ENCODE peak calls at places on chromosomes 4 and X, in six cellular contexts. One of them, this sample, is unnamed.

GRCh38 chr4:184313710-184314659 is 96.3 kb upstream of the ENPP6 start:
- DNase-seq in heart left ventricle: no peak
- DNase-seq in NT2/D1: no peak
- DNase-seq in mesendoderm: no peak
- DNase-seq in fibroblast of lung: no peak
- DNase-seq in CD8-positive, alpha-beta T cell: no peak
- DNase-seq in this sample: no peak

GRCh38 chrX:50838820-50839600 is 25.0 kb upstream of the SHROOM4 start:
- DNase-seq in heart left ventricle: no peak
- DNase-seq in NT2/D1: no peak
- DNase-seq in mesendoderm: no peak
- DNase-seq in fibroblast of lung: peak; percentile 82
- DNase-seq in CD8-positive, alpha-beta T cell: no peak
- DNase-seq in this sample: no peak

GRCh38 chr4:167606551-167606950 is 372.3 kb upstream of the SPOCK3 start:
- DNase-seq in heart left ventricle: no peak
- DNase-seq in NT2/D1: no peak
- DNase-seq in mesendoderm: no peak
- DNase-seq in fibroblast of lung: no peak
- DNase-seq in CD8-positive, alpha-beta T cell: no peak
- DNase-seq in this sample: no peak

GRCh38 chr4:180809439-180809838 is 1433.8 kb upstream of the TENM3 start:
- DNase-seq in heart left ventricle: no peak
- DNase-seq in NT2/D1: no peak
- DNase-seq in mesendoderm: no peak
- DNase-seq in fibroblast of lung: peak; percentile 85
- DNase-seq in CD8-positive, alpha-beta T cell: no peak
- DNase-seq in this sample: no peak

GRCh38 chr4:69881173-69881773 is 21.3 kb upstream of the SULT1E1 start:
- DNase-seq in heart left ventricle: no peak
- DNase-seq in NT2/D1: no peak
- DNase-seq in mesendoderm: peak; percentile 37
- DNase-seq in fibroblast of lung: peak; percentile 26
- DNase-seq in CD8-positive, alpha-beta T cell: no peak
- DNase-seq in this sample: peak; percentile 3

GRCh38 chr4:20616313-20616712 is 83.9 kb upstream of the PACRGL start:
- DNase-seq in heart left ventricle: no peak
- DNase-seq in NT2/D1: no peak
- DNase-seq in mesendoderm: no peak
- DNase-seq in fibroblast of lung: no peak
- DNase-seq in CD8-positive, alpha-beta T cell: no peak
- DNase-seq in this sample: no peak

GRCh38 chrX:39848900-39849299 is 248.9 kb downstream of the BCOR start:
- DNase-seq in heart left ventricle: no peak
- DNase-seq in NT2/D1: no peak
- DNase-seq in mesendoderm: no peak
- DNase-seq in fibroblast of lung: peak; percentile 87
- DNase-seq in CD8-positive, alpha-beta T cell: no peak
- DNase-seq in this sample: no peak

GRCh38 chr4:120921456-120922389 is 803 bp downstream of the PRDM5 start:
- DNase-seq in heart left ventricle: peak; percentile 87
- DNase-seq in NT2/D1: no peak
- DNase-seq in mesendoderm: peak; percentile 59
- DNase-seq in fibroblast of lung: peak; percentile 80
- DNase-seq in CD8-positive, alpha-beta T cell: peak; percentile 62
- DNase-seq in this sample: peak; percentile 78

GRCh38 chrX:57134702-57135101 is 2.5 kb downstream of the SPIN2A start:
- DNase-seq in heart left ventricle: no peak
- DNase-seq in NT2/D1: no peak
- DNase-seq in mesendoderm: no peak
- DNase-seq in fibroblast of lung: no peak
- DNase-seq in CD8-positive, alpha-beta T cell: no peak
- DNase-seq in this sample: no peak

GRCh38 chrX:4484266-4484665 is 770.8 kb upstream of the PRKX start:
- DNase-seq in heart left ventricle: no peak
- DNase-seq in NT2/D1: no peak
- DNase-seq in mesendoderm: peak; percentile 88
- DNase-seq in fibroblast of lung: no peak
- DNase-seq in CD8-positive, alpha-beta T cell: no peak
- DNase-seq in this sample: no peak

GRCh38 chrX:68831405-68832100 is 2.7 kb downstream of the EFNB1 start:
- DNase-seq in heart left ventricle: no peak
- DNase-seq in NT2/D1: no peak
- DNase-seq in mesendoderm: no peak
- DNase-seq in fibroblast of lung: no peak
- DNase-seq in CD8-positive, alpha-beta T cell: peak; percentile 36
- DNase-seq in this sample: no peak

GRCh38 chrX:2928127-2928582 is 984 bp downstream of the ARSD start:
- DNase-seq in heart left ventricle: peak; percentile 75
- DNase-seq in NT2/D1: peak; percentile 74
- DNase-seq in mesendoderm: peak; percentile 92
- DNase-seq in fibroblast of lung: peak; percentile 83
- DNase-seq in CD8-positive, alpha-beta T cell: no peak
- DNase-seq in this sample: peak; percentile 58

GRCh38 chr4:185112104-185112503 is 31.0 kb upstream of the SLC25A4 start:
- DNase-seq in heart left ventricle: no peak
- DNase-seq in NT2/D1: no peak
- DNase-seq in mesendoderm: peak; percentile 62
- DNase-seq in fibroblast of lung: peak; percentile 95
- DNase-seq in CD8-positive, alpha-beta T cell: no peak
- DNase-seq in this sample: no peak

GRCh38 chr4:98638661-98639060 is 19.8 kb downstream of the TSPAN5 start:
- DNase-seq in heart left ventricle: no peak
- DNase-seq in NT2/D1: no peak
- DNase-seq in mesendoderm: no peak
- DNase-seq in fibroblast of lung: peak; percentile 69
- DNase-seq in CD8-positive, alpha-beta T cell: no peak
- DNase-seq in this sample: no peak

GRCh38 chr4:105387466-105387865 is 86.4 kb downstream of the PPA2 start:
- DNase-seq in heart left ventricle: no peak
- DNase-seq in NT2/D1: no peak
- DNase-seq in mesendoderm: no peak
- DNase-seq in fibroblast of lung: no peak
- DNase-seq in CD8-positive, alpha-beta T cell: no peak
- DNase-seq in this sample: no peak

GRCh38 chr4:94486372-94486801 is 34.6 kb downstream of the PDLIM5 start:
- DNase-seq in heart left ventricle: no peak
- DNase-seq in NT2/D1: no peak
- DNase-seq in mesendoderm: no peak
- DNase-seq in fibroblast of lung: peak; percentile 81
- DNase-seq in CD8-positive, alpha-beta T cell: no peak
- DNase-seq in this sample: no peak

GRCh38 chr4:76212301-76212700 is 1.3 kb downstream of the SCARB2 start:
- DNase-seq in heart left ventricle: no peak
- DNase-seq in NT2/D1: no peak
- DNase-seq in mesendoderm: no peak
- DNase-seq in fibroblast of lung: peak; percentile 38
- DNase-seq in CD8-positive, alpha-beta T cell: no peak
- DNase-seq in this sample: no peak

GRCh38 chrX:44675364-44676024 is 132.8 kb upstream of the FUNDC1 start:
- DNase-seq in heart left ventricle: no peak
- DNase-seq in NT2/D1: no peak
- DNase-seq in mesendoderm: no peak
- DNase-seq in fibroblast of lung: peak; percentile 96
- DNase-seq in CD8-positive, alpha-beta T cell: no peak
- DNase-seq in this sample: peak; percentile 26

GRCh38 chrX:68365356-68365755 is 67.9 kb downstream of the OPHN1 start:
- DNase-seq in heart left ventricle: no peak
- DNase-seq in NT2/D1: no peak
- DNase-seq in mesendoderm: no peak
- DNase-seq in fibroblast of lung: no peak
- DNase-seq in CD8-positive, alpha-beta T cell: no peak
- DNase-seq in this sample: no peak

GRCh38 chr4:15547392-15547791 is 77.7 kb downstream of the CC2D2A start:
- DNase-seq in heart left ventricle: no peak
- DNase-seq in NT2/D1: no peak
- DNase-seq in mesendoderm: no peak
- DNase-seq in fibroblast of lung: no peak
- DNase-seq in CD8-positive, alpha-beta T cell: no peak
- DNase-seq in this sample: no peak

DNA sequence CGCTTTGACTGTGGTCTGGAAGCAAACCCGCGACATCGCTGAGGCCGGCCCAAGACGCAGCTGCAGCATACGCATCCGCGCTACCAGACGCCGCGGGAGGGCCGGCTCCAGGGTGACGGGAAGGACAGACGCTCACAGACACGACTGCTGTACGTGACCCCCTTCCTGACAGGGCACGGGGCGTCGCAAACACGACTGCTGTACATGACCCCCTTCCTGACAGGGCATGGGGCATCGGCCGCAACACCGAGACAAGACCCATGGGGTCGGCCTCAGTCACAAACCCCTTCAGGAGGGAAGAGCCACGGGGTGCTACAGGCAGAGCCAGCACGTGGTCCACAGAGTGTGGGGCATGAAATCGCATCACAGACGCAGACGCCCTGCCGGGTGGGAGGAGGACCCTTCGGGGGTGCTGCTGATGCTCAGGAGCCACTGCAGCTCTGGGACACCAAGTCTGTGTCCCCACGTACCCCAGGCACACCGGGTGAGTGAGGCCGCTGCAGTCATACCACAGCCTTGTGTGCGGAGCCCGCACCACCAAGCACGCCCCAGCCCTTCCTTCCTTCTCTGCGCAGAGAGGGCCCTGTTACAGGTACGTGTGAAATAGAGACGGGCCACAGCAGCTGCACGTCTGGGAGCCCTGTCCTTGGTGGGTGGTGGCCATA is 38.7 kb upstream of the CPLX1 start:
- DNase-seq in heart left ventricle: peak; percentile 48
- DNase-seq in NT2/D1: no peak
- DNase-seq in mesendoderm: no peak
- DNase-seq in fibroblast of lung: no peak
- DNase-seq in CD8-positive, alpha-beta T cell: no peak
- DNase-seq in this sample: no peak
- H3K36me3 ChIP-seq in heart left ventricle: peaks cover 94% of the 10 kb centered on the region
- H3K36me3 ChIP-seq in NT2/D1: peaks cover 96% of the 10 kb centered on the region
- H3K36me3 ChIP-seq in mesendoderm: peaks cover 9% of the 10 kb centered on the region
- H3K36me3 ChIP-seq in fibroblast of lung: peaks cover 36% of the 10 kb centered on the region
- H3K36me3 ChIP-seq in CD8-positive, alpha-beta T cell: peaks cover 27% of the 10 kb centered on the region
- H3K36me3 ChIP-seq in this sample: peaks cover 83% of the 10 kb centered on the region

DNA sequence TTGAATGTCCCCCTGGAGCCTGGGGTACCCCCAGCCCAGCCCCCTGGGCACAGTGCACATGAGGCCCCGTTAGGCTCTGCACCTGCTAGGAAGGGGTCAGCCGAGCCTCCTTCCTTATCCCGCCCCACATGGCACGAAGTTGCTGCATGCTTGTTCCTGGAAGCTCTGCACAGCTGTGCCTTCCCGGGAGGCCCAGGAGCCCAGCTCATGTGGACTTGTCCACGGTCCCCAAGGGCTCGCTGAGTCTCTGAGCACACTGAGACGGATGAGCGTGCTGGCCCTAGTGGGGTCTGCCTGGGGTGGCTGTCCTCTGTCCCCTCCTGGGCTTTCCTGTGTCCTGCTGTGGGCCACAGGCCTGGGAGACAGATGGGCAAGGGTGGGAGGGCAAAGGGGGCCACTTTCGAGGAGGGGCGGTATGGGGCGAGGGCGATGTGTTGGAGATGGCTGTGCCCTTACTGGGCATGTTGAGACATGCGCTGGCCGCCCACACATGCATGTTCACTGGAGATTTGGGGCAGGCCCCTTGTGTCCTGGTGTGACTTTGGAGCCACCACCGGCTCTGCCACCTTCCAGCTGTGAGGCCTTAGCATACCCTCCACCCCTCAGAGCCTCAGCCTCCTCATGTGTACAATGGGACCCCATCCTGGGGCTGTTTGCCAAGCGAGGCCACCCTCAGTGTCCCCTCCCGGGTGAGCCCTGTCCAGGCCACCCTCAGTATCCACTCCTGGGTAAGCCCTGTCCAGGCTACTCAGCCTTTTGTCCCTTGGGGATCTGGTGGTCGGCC is 237.6 kb downstream of the AFAP1 start:
- DNase-seq in heart left ventricle: peak; percentile 56
- DNase-seq in NT2/D1: no peak
- DNase-seq in mesendoderm: no peak
- DNase-seq in fibroblast of lung: no peak
- DNase-seq in CD8-positive, alpha-beta T cell: no peak
- DNase-seq in this sample: no peak
- H3K36me3 ChIP-seq in heart left ventricle: no peaks in the 10 kb centered on the region
- H3K36me3 ChIP-seq in NT2/D1: no peaks in the 10 kb centered on the region
- H3K36me3 ChIP-seq in mesendoderm: no peaks in the 10 kb centered on the region
- H3K36me3 ChIP-seq in fibroblast of lung: no peaks in the 10 kb centered on the region
- H3K36me3 ChIP-seq in CD8-positive, alpha-beta T cell: no peaks in the 10 kb centered on the region
- H3K36me3 ChIP-seq in this sample: no peaks in the 10 kb centered on the region

GRCh38 chr4:517061-517805 is 18.2 kb downstream of the PIGG start:
- DNase-seq in heart left ventricle: no peak
- DNase-seq in NT2/D1: no peak
- DNase-seq in mesendoderm: no peak
- DNase-seq in fibroblast of lung: no peak
- DNase-seq in CD8-positive, alpha-beta T cell: no peak
- DNase-seq in this sample: no peak

GRCh38 chr4:517806-518070 is 18.7 kb downstream of the PIGG start:
- DNase-seq in heart left ventricle: no peak
- DNase-seq in NT2/D1: no peak
- DNase-seq in mesendoderm: no peak
- DNase-seq in fibroblast of lung: no peak
- DNase-seq in CD8-positive, alpha-beta T cell: no peak
- DNase-seq in this sample: no peak

GRCh38 chr4:513327-513726 is 14.3 kb downstream of the PIGG start:
- DNase-seq in heart left ventricle: no peak
- DNase-seq in NT2/D1: no peak
- DNase-seq in mesendoderm: no peak
- DNase-seq in fibroblast of lung: no peak
- DNase-seq in CD8-positive, alpha-beta T cell: no peak
- DNase-seq in this sample: no peak

GRCh38 chr4:518569-519083 is 19.6 kb downstream of the PIGG start:
- DNase-seq in heart left ventricle: no peak
- DNase-seq in NT2/D1: no peak
- DNase-seq in mesendoderm: no peak
- DNase-seq in fibroblast of lung: no peak
- DNase-seq in CD8-positive, alpha-beta T cell: no peak
- DNase-seq in this sample: no peak

GRCh38 chr4:515251-515650 is 16.2 kb downstream of the PIGG start:
- DNase-seq in heart left ventricle: no peak
- DNase-seq in NT2/D1: no peak
- DNase-seq in mesendoderm: no peak
- DNase-seq in fibroblast of lung: no peak
- DNase-seq in CD8-positive, alpha-beta T cell: no peak
- DNase-seq in this sample: no peak
- H3K36me3 ChIP-seq in heart left ventricle: peaks cover 86% of the 10 kb centered on the region
- H3K36me3 ChIP-seq in NT2/D1: peaks cover 74% of the 10 kb centered on the region
- H3K36me3 ChIP-seq in mesendoderm: peaks cover 10% of the 10 kb centered on the region
- H3K36me3 ChIP-seq in fibroblast of lung: peaks cover 20% of the 10 kb centered on the region
- H3K36me3 ChIP-seq in CD8-positive, alpha-beta T cell: peaks cover 26% of the 10 kb centered on the region
- H3K36me3 ChIP-seq in this sample: peaks cover 30% of the 10 kb centered on the region

DNA sequence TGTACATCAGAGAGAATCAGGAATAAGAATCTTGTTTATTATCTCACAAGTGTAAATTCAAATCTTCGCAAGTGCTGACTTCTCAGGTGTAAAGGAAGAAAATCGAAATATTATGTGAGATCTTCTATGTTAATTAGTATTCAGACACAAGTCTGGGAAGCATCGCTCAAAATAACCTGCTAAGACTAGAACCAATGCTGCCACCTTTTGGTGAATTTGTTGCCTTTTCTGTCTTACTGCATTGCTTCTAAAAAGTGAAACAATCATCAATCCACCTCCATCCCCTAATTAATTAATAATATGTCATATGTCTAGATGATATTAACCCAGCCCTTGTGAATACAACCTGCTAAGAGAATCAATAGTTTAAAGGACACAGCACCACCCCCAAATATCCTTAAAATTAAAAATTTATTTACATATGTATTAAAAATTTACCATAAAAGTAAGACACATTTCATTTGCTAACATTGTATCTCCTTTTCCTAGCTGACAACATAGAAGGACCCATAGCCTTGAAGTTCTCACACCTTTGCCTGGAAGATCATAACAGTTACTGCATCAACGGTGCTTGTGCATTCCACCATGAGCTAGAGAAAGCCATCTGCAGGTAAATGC is 3.5 kb downstream of the EPGN start:
- DNase-seq in heart left ventricle: no peak
- DNase-seq in NT2/D1: peak; percentile 18
- DNase-seq in mesendoderm: peak; percentile 68
- DNase-seq in fibroblast of lung: peak; percentile 51
- DNase-seq in CD8-positive, alpha-beta T cell: no peak
- DNase-seq in this sample: peak; percentile 36
- H3K36me3 ChIP-seq in heart left ventricle: no peaks in the 10 kb centered on the region
- H3K36me3 ChIP-seq in NT2/D1: no peaks in the 10 kb centered on the region
- H3K36me3 ChIP-seq in mesendoderm: no peaks in the 10 kb centered on the region
- H3K36me3 ChIP-seq in fibroblast of lung: no peaks in the 10 kb centered on the region
- H3K36me3 ChIP-seq in CD8-positive, alpha-beta T cell: no peaks in the 10 kb centered on the region
- H3K36me3 ChIP-seq in this sample: no peaks in the 10 kb centered on the region